ENCODE peak calls at places on chromosomes 6 and 20, in eight cellular contexts. Y, T, H, L, A, K, X and U are unnamed samples.

GRCh38 chr6:82955841-82956240 is 109.8 kb downstream of the UBE3D start:
- DNase-seq in X (no peak), L (peak), T (no peak), K (no peak), A (no peak), H (no peak), Y (no peak), U (no peak)

GRCh38 chr6:116682334-116682712 is 1.3 kb downstream of the KPNA5 start:
- DNase-seq in H (no peak), Y (no peak), T (peak), X (no peak), A (peak), L (peak), K (peak), U (no peak)

GRCh38 chr6:134482585-134483346 is 164.9 kb upstream of the SGK1 start:
- DNase-seq in X (no peak), K (no peak), Y (no peak), A (no peak), T (no peak), L (peak), H (no peak), U (no peak)

GRCh38 chr6:41122373-41122772 is 31.8 kb downstream of the TREML1 start:
- DNase-seq in X (no peak), Y (no peak), L (no peak), K (no peak), H (no peak), T (no peak), A (no peak), U (no peak)

GRCh38 chr20:30506100-30506499 is 751.4 kb upstream of the DEFB115 start:
- DNase-seq in T (no peak), X (no peak), K (no peak), Y (no peak), A (no peak), L (no peak), H (no peak), U (no peak)

GRCh38 chr6:65638047-65638831 is 68.8 kb downstream of the EYS start:
- DNase-seq in Y (no peak), X (no peak), A (no peak), L (no peak), K (peak), H (no peak), T (no peak), U (peak)

GRCh38 chr6:27605401-27606342 is 132.8 kb upstream of the ZNF184 start:
- DNase-seq in X (no peak), A (no peak), L (peak), K (no peak), T (no peak), H (no peak), Y (no peak), U (peak)

GRCh38 chr6:161564951-161565350 is 291.1 kb upstream of the AGPAT4 start:
- DNase-seq in A (no peak), T (no peak), X (no peak), K (no peak), Y (no peak), H (no peak), L (no peak), U (no peak)

GRCh38 chr6:41163419-41163717 is 452 bp upstream of the TREM2 start:
- DNase-seq in X (no peak), A (no peak), Y (no peak), T (no peak), K (no peak), H (no peak), L (no peak), U (no peak)

GRCh38 chr20:61387204-61387958 is 135.3 kb downstream of the CDH4 start:
- DNase-seq in X (no peak), T (no peak), L (peak), Y (no peak), A (no peak), K (no peak), H (no peak), U (peak)

GRCh38 chr6:16252696-16253299 is 14.4 kb downstream of the GMPR start:
- DNase-seq in Y (no peak), A (no peak), H (no peak), T (no peak), K (no peak), L (no peak), X (no peak), U (no peak)

GRCh38 chr20:49980140-49981008 is 2.4 kb upstream of the SNAI1 start:
- DNase-seq in X (no peak), A (no peak), L (no peak), Y (no peak), T (no peak), K (no peak), H (no peak), U (no peak)

GRCh38 chr6:165365371-165365770 is 56.0 kb upstream of the C6orf118 start:
- DNase-seq in L (no peak), Y (no peak), A (no peak), X (no peak), H (no peak), K (no peak), T (no peak), U (no peak)

GRCh38 chr6:104597541-104598050 is 262.1 kb downstream of the HACE1 start:
- DNase-seq in X (no peak), Y (no peak), H (no peak), A (no peak), T (no peak), L (peak), K (no peak), U (no peak)

GRCh38 chr6:136863752-136864151 is 41.4 kb downstream of the PEX7 start:
- DNase-seq in A (no peak), Y (no peak), X (no peak), H (no peak), K (no peak), T (no peak), L (no peak), U (no peak)
- TF ChIP-seq CTCF in A (no peak), Y (no peak), X (no peak), H (no peak), K (no peak), T (no peak), L (no peak), U (no peak)

GRCh38 chr6:144416244-144416643 is 131.1 kb downstream of the UTRN start:
- DNase-seq in T (no peak), H (no peak), Y (no peak), K (no peak), L (no peak), A (no peak), X (no peak), U (no peak)
- TF ChIP-seq CTCF in T (no peak), H (no peak), Y (no peak), K (no peak), L (no peak), A (no peak), X (no peak), U (no peak)

GRCh38 chr20:40865095-40865494 is 163.5 kb upstream of the TOP1 start:
- DNase-seq in H (no peak), Y (no peak), L (peak), X (no peak), K (no peak), T (no peak), A (no peak), U (no peak)

GRCh38 chr20:40860487-40860902 is 168.1 kb upstream of the TOP1 start:
- DNase-seq in K (no peak), Y (no peak), A (no peak), H (no peak), T (no peak), X (no peak), L (peak), U (no peak)

GRCh38 chr20:40864470-40864869 is 164.2 kb upstream of the TOP1 start:
- DNase-seq in A (no peak), X (no peak), Y (no peak), K (no peak), L (no peak), T (no peak), H (no peak), U (no peak)

GRCh38 chr20:40863337-40863919 is 165.2 kb upstream of the TOP1 start:
- DNase-seq in K (no peak), Y (no peak), A (no peak), T (no peak), X (no peak), L (no peak), H (no peak), U (no peak)

DNA sequence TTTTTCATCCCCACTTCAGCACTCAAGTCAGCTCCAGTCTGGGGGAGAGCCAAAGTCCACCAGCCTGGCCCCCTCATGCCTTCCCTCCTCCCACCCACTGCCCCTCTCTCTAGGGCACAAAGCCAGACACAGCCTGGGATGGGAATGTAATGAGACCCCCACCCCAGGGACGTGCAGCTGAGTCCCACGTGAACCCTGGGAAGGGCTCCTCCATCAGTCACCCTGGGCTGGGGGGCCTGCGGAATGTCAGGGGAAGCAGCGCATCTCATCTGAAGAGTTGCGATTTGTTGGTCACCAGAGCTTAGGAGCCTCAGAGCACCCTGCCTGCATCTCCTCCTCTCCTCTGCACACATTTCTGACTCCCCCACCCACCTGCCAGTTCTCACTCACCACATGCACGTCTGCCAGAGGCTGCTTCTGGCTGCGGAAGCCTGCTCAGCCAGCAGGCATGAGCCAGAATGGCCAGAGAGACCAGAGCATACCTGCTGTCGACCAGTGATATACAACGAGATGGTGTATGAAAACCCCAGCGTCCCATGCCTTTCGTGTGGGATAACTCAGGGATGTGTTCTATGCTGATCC is 167.1 kb upstream of the TOP1 start:
- DNase-seq in T (no peak), A (no peak), K (no peak), L (no peak), Y (no peak), H (no peak), X (no peak), U (no peak)
- TF ChIP-seq CTCF in T (no peak), A (no peak), K (no peak), L (no peak), Y (no peak), H (no peak), X (no peak), U (no peak)

DNA sequence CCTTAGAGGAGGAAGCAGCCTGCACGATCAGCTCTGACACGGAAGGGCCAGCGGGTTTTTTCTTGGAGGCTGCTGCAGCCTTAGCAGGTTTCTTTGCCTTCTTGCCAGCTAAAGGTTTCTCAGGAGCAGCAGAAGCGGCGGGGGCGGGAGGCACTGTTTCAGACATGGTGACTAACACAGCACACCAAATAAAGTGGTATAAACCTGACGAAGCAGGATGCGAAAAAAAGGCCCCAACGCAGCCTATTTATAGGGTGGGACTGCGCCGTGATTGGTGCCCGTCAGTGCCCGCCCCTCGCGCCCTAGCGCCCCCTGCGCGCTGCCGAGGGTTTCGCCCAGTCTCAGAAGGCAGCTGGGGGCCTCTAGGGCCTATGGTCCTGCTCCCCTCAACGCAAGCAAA is 55.0 kb downstream of the TRIM38 start:
- DNase-seq in Y (peak), T (peak), X (peak), H (no peak), A (peak), L (peak), K (peak), U (peak)
- TF ChIP-seq CTCF in Y (peak), T (peak), X (peak), H (peak), A (no peak), L (peak), K (peak), U (no peak)

GRCh38 chr6:617485-618100 is 39.3 kb downstream of the HUS1B start:
- DNase-seq in K (no peak), Y (no peak), A (no peak), T (no peak), X (no peak), L (no peak), H (no peak), U (no peak)
- TF ChIP-seq CTCF in K (peak), Y (no peak), A (no peak), T (no peak), X (no peak), L (no peak), H (no peak), U (no peak)

DNA sequence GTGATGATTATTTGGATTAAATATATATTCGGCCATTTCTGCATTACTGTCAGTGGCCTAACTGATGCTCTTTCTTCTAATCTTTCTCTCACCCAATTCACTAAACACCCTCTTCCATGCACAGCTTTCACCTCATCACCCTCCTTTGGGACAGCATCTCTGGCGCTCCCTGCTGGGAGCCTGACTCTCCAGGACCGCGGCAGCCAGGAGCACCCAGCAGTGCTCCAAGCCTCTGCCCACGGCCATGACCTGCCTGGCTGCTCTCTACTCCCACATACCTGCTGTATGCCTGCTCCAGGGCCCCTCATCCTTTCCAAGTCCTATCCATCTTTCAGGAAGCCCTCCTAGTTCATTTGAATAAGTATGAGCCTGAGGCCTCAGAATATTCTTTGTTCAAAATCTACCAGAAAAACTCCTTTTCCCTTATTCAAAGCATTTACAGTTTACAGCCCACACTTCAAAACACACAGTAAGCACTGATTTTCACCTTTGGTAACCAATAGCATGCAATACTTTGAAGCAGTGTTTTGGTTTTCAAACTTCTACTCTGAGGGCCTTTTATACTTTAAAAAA is 15.2 kb downstream of the CTCFL start:
- DNase-seq in A (no peak), Y (no peak), L (peak), H (no peak), T (no peak), X (no peak), K (peak), U (peak)
- TF ChIP-seq CTCF in A (no peak), Y (peak), L (peak), H (peak), T (no peak), X (no peak), K (peak), U (peak)